ENCODE peak calls at places on chromosomes 5 and 9, in ten cellular contexts. J, H, N, G, Q, A, M, K, R and B are unnamed samples.

GRCh38 chr9:75911390-75911789 is 20.9 kb downstream of the PCSK5 start:
- DNase-seq in J (no peak), H (no peak), N (no peak), G (no peak), Q (no peak), A (no peak), M (no peak), K (no peak), R (no peak), B (no peak)

GRCh38 chr9:106697390-106697789 is 165.6 kb upstream of the ZNF462 start:
- DNase-seq in J (no peak), H (no peak), N (no peak), G (no peak), Q (no peak), A (no peak), M (no peak), K (no peak), R (no peak), B (no peak)

GRCh38 chr5:62090953-62091352 is 215.1 kb upstream of the KIF2A start:
- DNase-seq in J (no peak), H (no peak), N (no peak), G (no peak), Q (no peak), A (no peak), M (no peak), K (no peak), R (no peak), B (no peak)

GRCh38 chr5:145739824-145740223 is 95.3 kb downstream of the PRELID2 start:
- DNase-seq in J (no peak), H (no peak), N (no peak), G (no peak), Q (no peak), A (no peak), M (no peak), K (no peak), R (no peak), B (no peak)

GRCh38 chr5:39523821-39524220 is 99.0 kb upstream of the DAB2 start:
- DNase-seq in J (no peak), H (no peak), N (no peak), G (no peak), Q (no peak), A (no peak), M (no peak), K (no peak), R (no peak), B (no peak)

GRCh38 chr5:135133698-135134515 is 99.9 kb upstream of the PITX1 start:
- DNase-seq in J (no peak), H (no peak), N (no peak), G (peak; percentile 65), Q (no peak), A (peak; percentile 35), M (peak; percentile 87), K (no peak), R (no peak), B (no peak)

GRCh38 chr9:115291841-115292240 is 173.9 kb upstream of the TNC start:
- DNase-seq in J (no peak), H (peak; percentile 71), N (no peak), G (peak; percentile 85), Q (no peak), A (peak; percentile 87), M (peak; percentile 55), K (no peak), R (peak; percentile 63), B (no peak)

GRCh38 chr5:171980729-171981128 is 25.7 kb downstream of the FBXW11 start:
- DNase-seq in J (no peak), H (no peak), N (no peak), G (no peak), Q (no peak), A (no peak), M (no peak), K (no peak), R (no peak), B (no peak)

GRCh38 chr9:127754761-127755557 is 19.9 kb upstream of the TOR2A start:
- DNase-seq in J (no peak), H (no peak), N (no peak), G (no peak), Q (peak; percentile 35), A (no peak), M (no peak), K (no peak), R (no peak), B (peak; percentile 52)

GRCh38 chr9:38062498-38063362 is 6.3 kb downstream of the SHB start:
- DNase-seq in J (no peak), H (no peak), N (no peak), G (no peak), Q (no peak), A (no peak), M (peak; percentile 53), K (no peak), R (no peak), B (no peak)

GRCh38 chr9:692636-693459 is 148.6 kb upstream of the DMRT1 start:
- DNase-seq in J (no peak), H (no peak), N (no peak), G (no peak), Q (no peak), A (no peak), M (no peak), K (no peak), R (no peak), B (no peak)

GRCh38 chr9:690517-691111 is 150.9 kb upstream of the DMRT1 start:
- DNase-seq in J (no peak), H (no peak), N (no peak), G (no peak), Q (no peak), A (no peak), M (no peak), K (no peak), R (no peak), B (no peak)

GRCh38 chr9:694499-695154 is 146.9 kb upstream of the DMRT1 start:
- DNase-seq in J (peak; percentile 34), H (no peak), N (no peak), G (peak; percentile 91), Q (no peak), A (no peak), M (peak; percentile 32), K (no peak), R (no peak), B (peak; percentile 73)

GRCh38 chr9:693460-694390 is 147.8 kb upstream of the DMRT1 start:
- DNase-seq in J (no peak), H (no peak), N (peak; percentile 82), G (no peak), Q (no peak), A (no peak), M (peak; percentile 40), K (no peak), R (peak; percentile 61), B (peak; percentile 84)

DNA sequence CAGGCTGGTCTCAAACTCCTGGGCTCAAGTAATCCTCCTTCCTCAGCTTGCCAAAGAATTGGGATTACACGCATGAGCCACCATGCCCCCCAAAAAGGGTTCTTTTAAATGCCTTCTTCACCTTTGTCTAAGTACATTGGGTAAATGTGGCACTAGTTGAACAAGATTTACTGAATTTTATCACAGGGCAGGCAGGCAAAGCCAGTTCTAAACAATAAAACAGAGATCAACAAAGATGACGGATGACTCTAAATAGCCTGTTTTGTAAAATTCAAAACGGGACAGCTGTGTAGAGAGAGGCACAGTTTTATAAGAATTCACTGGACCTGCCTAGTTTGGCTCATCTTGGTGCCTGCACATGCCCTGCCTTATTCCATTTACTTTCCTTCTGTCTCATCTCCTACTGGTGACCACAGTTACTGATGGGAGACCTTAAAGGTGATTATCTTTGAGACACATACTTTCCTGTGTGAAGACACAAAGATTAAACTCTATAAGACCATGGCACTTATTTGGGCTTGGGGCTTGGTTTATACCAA is 149.6 kb upstream of the DMRT1 start:
- DNase-seq in J (no peak), H (no peak), N (no peak), G (no peak), Q (no peak), A (no peak), M (no peak), K (no peak), R (peak; percentile 70), B (no peak)
- H3K4me1 ChIP-seq in J (peaks cover 44% of the 10 kb centered on the region), H (peaks cover 7% of the 10 kb centered on the region), N (no peaks in the 10 kb centered on the region), G (peaks cover 50% of the 10 kb centered on the region), Q (no peaks in the 10 kb centered on the region), A (peaks cover 20% of the 10 kb centered on the region), M (peaks cover 38% of the 10 kb centered on the region), K (no peaks in the 10 kb centered on the region), R (peaks cover 25% of the 10 kb centered on the region), B (peaks cover 20% of the 10 kb centered on the region)

GRCh38 chr5:125401724-125402622 is 655.5 kb upstream of the ZNF608 start:
- DNase-seq in J (no peak), H (no peak), N (no peak), G (peak; percentile 86), Q (no peak), A (no peak), M (peak; percentile 4), K (no peak), R (no peak), B (no peak)
- H3K4me1 ChIP-seq in J (no peaks in the 10 kb centered on the region), H (no peaks in the 10 kb centered on the region), N (no peaks in the 10 kb centered on the region), G (peaks cover 19% of the 10 kb centered on the region), Q (no peaks in the 10 kb centered on the region), A (no peaks in the 10 kb centered on the region), M (peaks cover 3% of the 10 kb centered on the region), K (no peaks in the 10 kb centered on the region), R (no peaks in the 10 kb centered on the region), B (peaks cover 26% of the 10 kb centered on the region)

DNA sequence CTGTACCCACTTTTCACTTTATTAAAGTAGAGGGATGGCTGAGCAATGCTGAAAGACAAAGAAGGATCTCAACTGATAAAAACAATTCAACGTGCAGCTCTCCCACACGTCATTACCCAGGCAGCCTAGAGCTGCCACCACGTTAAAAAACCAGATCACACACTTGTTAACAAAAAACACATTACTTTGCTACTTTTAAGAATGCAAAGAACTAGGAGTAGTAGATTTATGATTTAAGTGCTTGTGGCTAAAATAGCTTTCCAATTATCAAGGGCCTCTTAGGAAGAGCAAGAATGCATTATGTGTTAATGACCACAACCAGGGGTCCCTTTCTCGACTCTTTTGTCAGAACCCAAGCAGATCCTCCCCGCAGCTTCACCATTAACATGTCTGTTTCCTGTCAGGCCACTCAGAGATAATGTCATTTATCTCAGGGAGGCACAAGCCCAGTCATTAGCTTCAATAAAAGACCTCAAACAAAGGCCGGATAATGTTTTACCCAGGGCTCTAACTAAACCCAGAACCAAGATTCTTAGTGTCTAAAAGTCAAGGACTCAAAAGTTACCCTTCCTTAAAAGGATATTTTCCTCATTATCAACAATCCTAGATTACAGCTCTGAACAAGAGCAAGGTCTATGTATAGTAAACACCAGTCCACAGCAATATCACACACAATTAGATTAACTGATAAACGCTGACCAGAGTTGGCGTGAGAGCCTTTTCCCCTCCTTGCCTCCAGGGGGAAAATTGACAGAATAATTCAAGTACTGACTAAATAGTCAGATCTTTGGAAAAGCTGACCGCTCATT is 7.5 kb downstream of the ZNF608 start:
- DNase-seq in J (no peak), H (no peak), N (no peak), G (no peak), Q (no peak), A (no peak), M (peak; percentile 63), K (no peak), R (no peak), B (peak; percentile 55)
- H3K4me1 ChIP-seq in J (peaks cover 28% of the 10 kb centered on the region), H (peaks cover 34% of the 10 kb centered on the region), N (no peaks in the 10 kb centered on the region), G (peaks cover 19% of the 10 kb centered on the region), Q (no peaks in the 10 kb centered on the region), A (peaks cover 46% of the 10 kb centered on the region), M (peaks cover 77% of the 10 kb centered on the region), K (no peaks in the 10 kb centered on the region), R (peaks cover 2% of the 10 kb centered on the region), B (peaks cover 82% of the 10 kb centered on the region)

DNA sequence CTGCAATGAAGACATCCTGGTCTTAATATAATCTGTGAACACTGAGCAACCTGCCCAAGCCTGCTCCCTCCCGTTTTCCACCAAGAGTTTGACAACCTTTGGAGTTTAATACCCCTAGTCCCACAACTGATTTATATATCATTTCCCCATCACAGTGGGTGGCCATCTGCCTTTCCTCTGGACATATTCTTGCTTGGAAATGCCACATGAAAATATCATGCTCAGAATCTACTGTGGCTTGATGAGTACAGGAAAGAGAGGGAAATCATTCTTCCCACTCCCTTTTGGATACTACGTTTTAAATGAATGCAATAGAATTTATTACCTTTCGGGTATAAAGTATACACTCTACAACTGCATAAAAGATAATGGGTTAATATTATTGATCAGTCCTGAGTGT is 67.3 kb upstream of the NR5A1 start:
- DNase-seq in J (no peak), H (no peak), N (no peak), G (no peak), Q (no peak), A (no peak), M (no peak), K (no peak), R (no peak), B (no peak)
- H3K4me1 ChIP-seq in J (peaks cover 18% of the 10 kb centered on the region), H (no peaks in the 10 kb centered on the region), N (no peaks in the 10 kb centered on the region), G (peaks cover 13% of the 10 kb centered on the region), Q (no peaks in the 10 kb centered on the region), A (no peaks in the 10 kb centered on the region), M (peaks cover 2% of the 10 kb centered on the region), K (no peaks in the 10 kb centered on the region), R (no peaks in the 10 kb centered on the region), B (peaks cover 27% of the 10 kb centered on the region)